ENCODE peak calls at places on chromosomes 11 and 22, in seven cellular contexts. A is stimulated activated CD4-positive, alpha-beta T cell treated with anti-CD3 and anti-CD28 coated beads, Interleukin-15, amount 100 ng/mL, for 48 hours; O is HT1080; K is fibroblast of the aortic adventitia; J is AG08395; S is NCI-H524; I is GM03348. B is an unnamed sample.

GRCh38 chr11:65445604-65446445 is 23.2 kb downstream of the NEAT1 start:
- DNase-seq in A (no peak), O (peak), K (peak), J (no peak), S (no peak), I (no peak), B (peak)

GRCh38 chr11:17593466-17594245 is 46.6 kb downstream of the OTOG start:
- DNase-seq in A (no peak), O (no peak), K (no peak), J (no peak), S (no peak), I (no peak), B (no peak)

GRCh38 chr11:2327032-2327431 is 25.2 kb downstream of the TSPAN32 start:
- DNase-seq in A (no peak), O (no peak), K (no peak), J (no peak), S (no peak), I (no peak), B (no peak)

GRCh38 chr22:49102367-49102766 is 725.3 kb downstream of the BRD1 start:
- DNase-seq in A (no peak), O (no peak), K (no peak), J (no peak), S (no peak), I (no peak), B (no peak)

GRCh38 chr22:32555546-32555945 is 80.9 kb downstream of the FBXO7 start:
- DNase-seq in A (no peak), O (no peak), K (no peak), J (no peak), S (peak), I (no peak), B (no peak)

GRCh38 chr11:58742140-58742539 is 10.4 kb upstream of the GLYAT start:
- DNase-seq in A (no peak), O (no peak), K (no peak), J (no peak), S (no peak), I (no peak), B (no peak)

GRCh38 chr22:50325444-50326224 is 1.2 kb downstream of the DENND6B start:
- DNase-seq in A (no peak), O (peak), K (no peak), J (no peak), S (no peak), I (no peak), B (no peak)

GRCh38 chr11:132948252-132948651 is 584.0 kb downstream of the OPCML start:
- DNase-seq in A (no peak), O (no peak), K (no peak), J (no peak), S (no peak), I (no peak), B (no peak)

GRCh38 chr22:39277135-39277607 is 32.4 kb upstream of the PDGFB start:
- DNase-seq in A (no peak), O (peak), K (peak), J (no peak), S (no peak), I (no peak), B (peak)

GRCh38 chr11:114132944-114133394 is 73.5 kb downstream of the ZBTB16 start:
- DNase-seq in A (no peak), O (no peak), K (peak), J (peak), S (no peak), I (peak), B (peak)

GRCh38 chr11:82004537-82005213 is 729.0 kb downstream of the FAM181B start:
- DNase-seq in A (peak), O (peak), K (peak), J (no peak), S (no peak), I (no peak), B (no peak)

GRCh38 chr22:43177479-43177878 is 9.5 kb downstream of the TTLL12 start:
- DNase-seq in A (no peak), O (no peak), K (no peak), J (no peak), S (no peak), I (no peak), B (no peak)

GRCh38 chr22:46079861-46080821 is 70.2 kb upstream of the PPARA start:
- DNase-seq in A (no peak), O (peak), K (peak), J (peak), S (peak), I (peak), B (peak)

GRCh38 chr22:22800716-22801115 is 86.9 kb upstream of the IGLL5 start:
- DNase-seq in A (no peak), O (no peak), K (peak), J (peak), S (peak), I (no peak), B (no peak)

GRCh38 chr11:1171223-1171984 is 13.7 kb downstream of the MUC5AC start:
- DNase-seq in A (no peak), O (no peak), K (no peak), J (no peak), S (no peak), I (no peak), B (no peak)

GRCh38 chr11:134486704-134487103 is 74.7 kb upstream of the B3GAT1 start:
- DNase-seq in A (no peak), O (no peak), K (no peak), J (no peak), S (no peak), I (no peak), B (no peak)

GRCh38 chr11:76523786-76524436 is 79.1 kb downstream of the EMSY start:
- DNase-seq in A (no peak), O (no peak), K (no peak), J (no peak), S (no peak), I (no peak), B (no peak)

GRCh38 chr11:105181100-105181499 is 41.5 kb upstream of the CARD18 start:
- DNase-seq in A (no peak), O (peak), K (peak), J (peak), S (no peak), I (peak), B (peak)

GRCh38 chr11:78313898-78314297 is 103.7 kb downstream of the GAB2 start:
- DNase-seq in A (no peak), O (peak), K (no peak), J (no peak), S (no peak), I (no peak), B (peak)

B was measured in MCF 10A.